ENCODE peak calls at places on chromosomes 3 and 15, in four cellular contexts. E is testis, I is ascending aorta, G is OCI-LY7. V is an unnamed sample.
A peak's percentile ranks its signal among the peaks of the same experiment; 100 is the strongest.

GRCh38 chr3:15291589-15292541 is 40.5 kb downstream of the SH3BP5 start:
- DNase-seq in G (peak; percentile 77), E (no peak), I (no peak), V (no peak)

GRCh38 chr3:143002083-143002712 is 828 bp downstream of the U2SURP start:
- DNase-seq in I (no peak), G (peak; percentile 60), E (no peak), V (no peak)

GRCh38 chr15:99480223-99480810 is 85.5 kb upstream of the MEF2A start:
- DNase-seq in G (no peak), I (no peak), E (no peak), V (peak; percentile 40)

GRCh38 chr15:70111203-70112017 is 13.7 kb upstream of the TLE3 start:
- DNase-seq in G (peak; percentile 40), E (peak; percentile 93), I (peak; percentile 72), V (no peak)

GRCh38 chr15:26894181-26894580 is 27.3 kb downstream of the GABRA5 start:
- DNase-seq in G (no peak), I (no peak), E (no peak), V (no peak)

GRCh38 chr3:133396906-133397305 is 3.0 kb upstream of the BFSP2 start:
- DNase-seq in I (no peak), G (no peak), E (no peak), V (no peak)

GRCh38 chr15:37098468-37099320 is 1.7 kb downstream of the MEIS2 start:
- DNase-seq in I (no peak), E (peak; percentile 45), G (peak; percentile 71), V (no peak)

GRCh38 chr3:45100998-45101407 is 45.2 kb downstream of the CDCP1 start:
- DNase-seq in G (no peak), I (no peak), E (no peak), V (no peak)

GRCh38 chr15:77966540-77967290 is 110.8 kb downstream of the TBC1D2B start:
- DNase-seq in I (no peak), G (peak; percentile 65), E (no peak), V (no peak)

GRCh38 chr15:57654136-57654845 is 52.2 kb upstream of the POLR2M start:
- DNase-seq in I (no peak), G (no peak), E (no peak), V (no peak)

GRCh38 chr3:53890726-53891499 is 746 bp downstream of the SELENOK start:
- DNase-seq in E (peak; percentile 81), I (no peak), G (peak; percentile 55), V (no peak)

GRCh38 chr15:73244333-73244732 is 124.4 kb downstream of the HCN4 start:
- DNase-seq in G (peak; percentile 27), I (no peak), E (no peak), V (no peak)

GRCh38 chr3:52528596-52529375 is 4.9 kb downstream of the NT5DC2 start:
- DNase-seq in I (no peak), E (no peak), G (no peak), V (no peak)

GRCh38 chr15:80596521-80596976 is 98.6 kb upstream of the ABHD17C start:
- DNase-seq in G (no peak), I (no peak), E (no peak), V (no peak)

GRCh38 chr3:192899540-192899982 is 18.1 kb downstream of the MB21D2 start:
- DNase-seq in I (no peak), G (no peak), E (no peak), V (no peak)

GRCh38 chr3:30650348-30650995 is 44.1 kb downstream of the TGFBR2 start:
- DNase-seq in G (no peak), I (no peak), E (no peak), V (no peak)
- H3K36me3 ChIP-seq in G (peaks cover 89% of the 10 kb centered on the region), I (peaks cover 67% of the 10 kb centered on the region), E (no peaks in the 10 kb centered on the region), V (no peaks in the 10 kb centered on the region)

DNA sequence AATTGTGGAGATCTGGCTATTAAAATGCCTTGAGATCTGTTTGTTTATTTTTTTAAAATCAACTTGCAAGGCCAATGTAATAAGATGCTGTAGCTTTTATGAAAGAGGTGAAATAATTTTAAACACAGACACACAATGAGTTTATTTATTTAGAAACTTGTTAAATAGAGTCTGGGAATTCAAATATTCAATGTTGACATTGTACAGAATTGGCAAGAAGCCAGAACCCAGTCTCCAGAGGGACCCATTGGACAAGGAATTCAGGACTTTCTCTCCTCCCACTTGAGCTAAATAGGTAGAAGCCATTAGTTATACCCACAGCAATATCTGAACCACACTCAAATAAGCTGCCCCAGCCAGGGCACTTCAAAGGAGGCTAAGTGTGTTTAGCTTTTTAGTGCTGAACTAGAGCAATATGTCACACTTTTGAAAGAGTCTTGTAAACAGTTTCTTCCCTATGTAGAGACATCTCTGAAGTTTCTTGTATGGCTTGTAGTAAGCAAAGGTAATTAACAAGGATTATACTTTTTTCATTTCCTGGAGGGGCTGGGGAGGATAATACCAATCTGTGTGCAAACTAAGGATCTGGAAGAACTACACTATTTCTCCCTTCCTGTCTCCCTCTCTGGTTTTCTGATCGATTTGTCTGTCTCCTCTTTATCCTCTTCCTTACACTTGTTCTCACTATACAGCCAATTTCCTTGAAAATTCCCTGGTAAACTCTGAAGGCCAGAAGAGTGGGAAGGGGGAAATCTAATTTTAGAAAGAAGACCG is 6.0 kb downstream of the MECOM start:
- DNase-seq in E (no peak), G (no peak), I (no peak), V (no peak)
- H3K4me3 ChIP-seq in E (no peak overlapping the region), G (no peak overlapping the region), I (peak overlapping the region; percentile 76), V (no peak overlapping the region)

GRCh38 chr3:63961891-63962290 is 49.7 kb upstream of the SCAANT1 start:
- DNase-seq in I (no peak), E (no peak), G (peak; percentile 62), V (no peak)
- TF ChIP-seq CTCF in I (peak; percentile 58), E (peak; percentile 29), G (peak; percentile 79), V (peak; percentile 46)

DNA sequence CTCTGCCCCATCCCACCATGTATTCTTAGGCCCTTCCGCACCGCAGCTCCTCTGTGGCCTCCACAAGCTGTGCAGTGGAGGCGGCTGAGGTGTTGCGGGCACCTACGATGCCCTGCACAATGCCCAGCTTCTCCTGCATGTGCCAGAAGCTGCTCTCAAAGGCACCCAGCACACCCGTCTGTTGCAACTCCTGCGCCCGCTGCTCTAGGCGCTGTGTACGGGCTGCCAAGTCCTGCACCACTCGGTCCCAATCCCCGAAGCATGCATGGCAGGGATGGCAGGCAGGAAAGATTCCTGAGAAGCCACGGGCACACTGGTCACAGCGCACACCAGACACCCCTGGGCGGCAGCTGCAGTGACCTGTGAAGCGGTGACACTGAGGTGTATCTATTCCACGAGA is 3.1 kb upstream of the USP19 start:
- DNase-seq in E (no peak), I (no peak), G (no peak), V (no peak)
- H3K36me3 ChIP-seq in E (no peaks in the 10 kb centered on the region), I (peaks cover 67% of the 10 kb centered on the region), G (peaks cover 4% of the 10 kb centered on the region), V (no peaks in the 10 kb centered on the region)

DNA sequence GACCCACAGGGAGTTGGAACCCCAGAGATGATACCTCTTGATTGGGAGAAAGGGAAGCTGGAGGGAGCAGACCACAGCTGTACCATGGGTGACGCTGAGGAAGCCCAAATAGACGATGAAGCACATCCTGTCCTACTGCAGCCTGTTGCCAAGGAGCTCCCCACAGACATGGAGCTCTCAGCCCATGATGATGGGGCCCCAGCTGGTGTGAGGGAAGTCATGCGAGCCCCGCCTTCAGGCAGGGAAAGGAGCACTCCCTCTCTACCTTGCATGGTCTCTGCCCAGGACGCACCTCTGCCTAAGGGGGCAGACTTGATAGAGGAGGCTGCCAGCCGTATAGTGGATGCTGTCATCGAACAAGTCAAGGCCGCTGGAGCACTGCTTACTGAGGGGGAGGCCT is 201.1 kb downstream of the AKAP13 start:
- DNase-seq in G (peak; percentile 19), I (peak; percentile 80), E (peak; percentile 74), V (no peak)
- H3K4me3 ChIP-seq in G (no peak overlapping the region), I (peak overlapping the region; percentile 55), E (no peak overlapping the region), V (peak overlapping the region; percentile 5)

GRCh38 chr3:21220944-21221343 is 530.1 kb downstream of the ZNF385D start:
- DNase-seq in G (no peak), E (no peak), I (no peak), V (no peak)

DNA sequence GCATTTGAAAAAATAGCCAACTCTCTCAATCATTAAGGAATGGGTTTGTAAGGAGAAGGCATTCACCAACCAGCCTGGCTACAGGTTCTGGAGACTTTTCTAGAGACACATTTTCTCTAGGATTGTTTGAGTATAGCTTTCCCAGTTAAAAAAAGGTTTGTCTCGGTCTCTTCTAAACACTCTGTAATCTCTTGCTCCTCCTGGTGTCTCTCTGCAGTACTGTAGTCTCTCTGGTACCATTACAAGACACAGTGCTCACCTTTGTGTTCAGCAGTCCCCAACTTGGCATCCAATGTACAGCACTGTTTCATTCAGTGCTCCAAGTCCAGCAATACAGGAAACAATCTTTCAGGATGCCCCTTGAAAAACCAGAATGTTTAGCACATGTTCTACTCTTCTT is 534.4 kb downstream of the ZNF385D start:
- DNase-seq in E (no peak), I (no peak), G (no peak), V (no peak)
- TF ChIP-seq CTCF in E (no peak), I (no peak), G (peak; percentile 52), V (no peak)

GRCh38 chr15:92902723-92903587 is 2.8 kb downstream of the CHD2 start:
- DNase-seq in G (peak; percentile 58), I (no peak), E (no peak), V (no peak)
- H3K36me3 ChIP-seq in G (peaks cover 74% of the 10 kb centered on the region), I (peaks cover 4% of the 10 kb centered on the region), E (no peaks in the 10 kb centered on the region), V (no peaks in the 10 kb centered on the region)

GRCh38 chr3:120908030-120908802 is at the start of gene STXBP5L:
- DNase-seq in G (peak; percentile 89), I (peak; percentile 63), E (peak; percentile 96), V (no peak)

GRCh38 chr3:120907659-120908029 is 361 bp upstream of the STXBP5L start:
- DNase-seq in E (no peak), I (no peak), G (no peak), V (no peak)

GRCh38 chr3:120909602-120909878 is 1.5 kb downstream of the STXBP5L start:
- DNase-seq in G (peak; percentile 30), E (peak; percentile 16), I (no peak), V (no peak)

DNA sequence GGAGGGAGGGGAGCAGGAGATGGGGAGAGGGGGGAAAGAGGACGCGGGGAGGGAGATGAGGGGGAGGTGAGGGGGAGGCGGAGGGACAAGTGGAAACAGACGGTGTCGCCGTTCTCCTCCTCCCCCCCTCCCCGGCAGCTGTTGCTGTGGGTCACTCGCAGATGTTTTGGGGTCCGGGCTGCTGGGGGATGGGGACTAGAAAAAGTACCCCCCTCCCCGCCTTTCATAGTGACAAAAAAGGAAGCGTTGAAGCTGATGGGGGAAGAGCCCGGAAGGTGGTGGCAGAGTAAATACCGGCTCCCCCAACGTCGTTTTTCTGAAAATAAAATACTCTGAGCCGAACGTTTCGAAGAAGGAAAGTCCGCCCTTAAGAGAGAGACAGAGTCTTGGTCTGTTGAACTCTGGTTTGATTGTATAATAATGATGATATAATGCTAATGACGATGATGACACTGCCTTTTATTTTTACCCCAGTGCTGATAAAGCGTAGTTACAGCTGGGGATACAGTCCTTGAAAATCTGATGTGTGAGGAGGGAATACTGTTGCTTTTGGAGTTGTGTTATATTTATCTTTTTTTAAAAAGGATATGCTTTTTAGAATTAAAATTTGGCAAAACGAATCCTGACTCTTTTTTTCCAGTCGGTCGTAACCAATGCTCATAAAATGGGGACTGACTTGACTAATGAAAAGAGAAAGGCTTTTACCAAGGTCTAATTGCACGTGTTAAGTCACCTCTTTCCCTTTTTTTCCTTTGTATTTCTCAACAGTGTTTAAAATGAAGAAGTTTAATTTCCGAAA is 997 bp downstream of the STXBP5L start:
- DNase-seq in E (peak; percentile 60), G (peak; percentile 58), I (no peak), V (no peak)
- H3K4me3 ChIP-seq in E (peak overlapping the region; percentile 68), G (peak overlapping the region; percentile 74), I (peak overlapping the region; percentile 64), V (peak overlapping the region; percentile 31)

V was measured in vagina.